ENCODE peak calls at places on chromosomes 5 and 9, in nine cellular contexts. T is psoas muscle; R is pancreas; I is effector memory CD4-positive, alpha-beta T cell; M is lung; A is esophagus squamous epithelium; S is CD8-positive, alpha-beta T cell; C is vagina; Q is spleen. B is an unnamed sample. For H3K36me3 and H3K4me1, the result is how much of the 10 kb centered on the place peaks cover.

GRCh38 chr5:96750110-96750822 is 57.5 kb downstream of the ERAP1 start:
- DNase-seq in T (no peak), R (no peak), I (no peak), M (no peak), A (no peak), S (no peak), C (no peak), Q (no peak), B (no peak)

GRCh38 chr9:3783156-3783555 is 257.4 kb upstream of the RFX3 start:
- DNase-seq in T (no peak), R (no peak), I (no peak), M (no peak), A (no peak), S (no peak), C (no peak), Q (no peak), B (no peak)

GRCh38 chr5:432928-433791 is 9.8 kb upstream of the EXOC3 start:
- DNase-seq in T (no peak), R (no peak), I (no peak), M (peak), A (no peak), S (no peak), C (no peak), Q (no peak), B (peak)

GRCh38 chr9:32430720-32431119 is 46.3 kb downstream of the ACO1 start:
- DNase-seq in T (no peak), R (no peak), I (no peak), M (no peak), A (no peak), S (no peak), C (no peak), Q (no peak), B (no peak)

GRCh38 chr5:18305288-18305899 is 671.1 kb downstream of the TAF11L14 start:
- DNase-seq in T (no peak), R (no peak), I (no peak), M (no peak), A (no peak), S (no peak), C (no peak), Q (no peak), B (no peak)

GRCh38 chr5:10856646-10857332 is 95.8 kb upstream of the DAP start:
- DNase-seq in T (peak), R (peak), I (no peak), M (no peak), A (no peak), S (no peak), C (no peak), Q (peak), B (no peak)

GRCh38 chr5:174145091-174145490 is 99.6 kb downstream of the NSG2 start:
- DNase-seq in T (no peak), R (no peak), I (no peak), M (no peak), A (no peak), S (no peak), C (peak), Q (no peak), B (no peak)

GRCh38 chr9:93649610-93650261 is 73.4 kb downstream of the PHF2 start:
- DNase-seq in T (no peak), R (peak), I (no peak), M (no peak), A (no peak), S (no peak), C (no peak), Q (no peak), B (no peak)

GRCh38 chr9:128169925-128170324 is 9.9 kb downstream of the BBLN start:
- DNase-seq in T (no peak), R (no peak), I (no peak), M (no peak), A (no peak), S (no peak), C (no peak), Q (no peak), B (no peak)

GRCh38 chr5:113172231-113172826 is 195.7 kb downstream of the DCP2 start:
- DNase-seq in T (no peak), R (no peak), I (no peak), M (no peak), A (no peak), S (no peak), C (no peak), Q (no peak), B (no peak)

GRCh38 chr5:113169720-113170119 is 193.1 kb downstream of the DCP2 start:
- DNase-seq in T (no peak), R (no peak), I (no peak), M (no peak), A (no peak), S (no peak), C (no peak), Q (no peak), B (no peak)

GRCh38 chr5:113167985-113168384 is 191.4 kb downstream of the DCP2 start:
- DNase-seq in T (no peak), R (no peak), I (no peak), M (no peak), A (no peak), S (no peak), C (no peak), Q (no peak), B (no peak)

GRCh38 chr5:113171520-113171919 is 194.9 kb downstream of the DCP2 start:
- DNase-seq in T (no peak), R (no peak), I (no peak), M (no peak), A (no peak), S (no peak), C (no peak), Q (no peak), B (no peak)

DNA sequence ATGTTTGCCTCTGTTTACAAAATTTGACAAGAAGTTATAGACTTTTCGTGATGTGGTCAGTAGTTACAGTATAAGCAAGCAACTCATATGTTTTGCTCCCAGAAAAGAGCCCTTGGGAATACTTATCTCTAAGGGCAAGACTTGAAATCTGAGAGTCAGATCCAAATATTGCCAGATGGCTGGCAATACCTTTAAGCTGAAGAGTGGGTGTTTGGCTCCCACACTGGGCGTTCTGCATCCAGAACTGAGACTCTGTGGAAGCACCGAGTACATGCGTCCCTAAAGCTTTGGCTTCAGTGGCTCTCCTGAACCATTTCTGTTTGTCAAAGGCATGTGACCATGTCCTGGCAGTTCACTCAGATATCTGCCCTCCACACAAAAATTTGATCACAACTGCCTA is 194.1 kb downstream of the DCP2 start:
- DNase-seq in T (no peak), R (no peak), I (no peak), M (no peak), A (no peak), S (no peak), C (no peak), Q (no peak), B (no peak)
- H3K36me3 ChIP-seq in T (under half), R (under half), I (under half), M (under half), A (under half), S (under half), C (under half), Q (under half), B (under half)

GRCh38 chr5:36878421-36879088 is 2.0 kb downstream of the NIPBL start:
- DNase-seq in T (no peak), R (no peak), I (no peak), M (no peak), A (no peak), S (no peak), C (no peak), Q (peak), B (peak)
- H3K4me1 ChIP-seq in T (half or more), R (half or more), I (under half), M (under half), A (half or more), S (half or more), C (half or more), Q (half or more), B (half or more)

GRCh38 chr5:127529904-127530682 is 12.7 kb downstream of the PRRC1 start:
- DNase-seq in T (no peak), R (no peak), I (no peak), M (no peak), A (no peak), S (no peak), C (no peak), Q (no peak), B (no peak)
- H3K36me3 ChIP-seq in T (half or more), R (half or more), I (half or more), M (under half), A (under half), S (under half), C (half or more), Q (half or more), B (under half)

GRCh38 chr9:88818495-88819201 is 172.6 kb upstream of the S1PR3 start:
- DNase-seq in T (no peak), R (no peak), I (no peak), M (no peak), A (no peak), S (no peak), C (no peak), Q (no peak), B (no peak)

GRCh38 chr9:88817628-88818027 is 173.6 kb upstream of the S1PR3 start:
- DNase-seq in T (no peak), R (no peak), I (no peak), M (no peak), A (no peak), S (no peak), C (no peak), Q (no peak), B (no peak)

GRCh38 chr9:88816141-88816540 is 175.1 kb upstream of the S1PR3 start:
- DNase-seq in T (no peak), R (no peak), I (no peak), M (no peak), A (no peak), S (no peak), C (peak), Q (no peak), B (no peak)

GRCh38 chr9:88814521-88815101 is 176.7 kb upstream of the S1PR3 start:
- DNase-seq in T (peak), R (no peak), I (no peak), M (no peak), A (no peak), S (no peak), C (no peak), Q (no peak), B (no peak)

GRCh38 chr9:88816591-88816990 is 174.7 kb upstream of the S1PR3 start:
- DNase-seq in T (no peak), R (no peak), I (no peak), M (no peak), A (no peak), S (no peak), C (peak), Q (no peak), B (no peak)
- H3K4me1 ChIP-seq in T (under half), R (under half), I (under half), M (under half), A (under half), S (under half), C (under half), Q (under half), B (under half)

GRCh38 chr5:43553381-43553780 is 3.5 kb downstream of the PAIP1 start:
- DNase-seq in T (no peak), R (no peak), I (no peak), M (no peak), A (no peak), S (no peak), C (no peak), Q (no peak), B (no peak)
- H3K36me3 ChIP-seq in T (half or more), R (under half), I (under half), M (under half), A (under half), S (under half), C (under half), Q (half or more), B (under half)

DNA sequence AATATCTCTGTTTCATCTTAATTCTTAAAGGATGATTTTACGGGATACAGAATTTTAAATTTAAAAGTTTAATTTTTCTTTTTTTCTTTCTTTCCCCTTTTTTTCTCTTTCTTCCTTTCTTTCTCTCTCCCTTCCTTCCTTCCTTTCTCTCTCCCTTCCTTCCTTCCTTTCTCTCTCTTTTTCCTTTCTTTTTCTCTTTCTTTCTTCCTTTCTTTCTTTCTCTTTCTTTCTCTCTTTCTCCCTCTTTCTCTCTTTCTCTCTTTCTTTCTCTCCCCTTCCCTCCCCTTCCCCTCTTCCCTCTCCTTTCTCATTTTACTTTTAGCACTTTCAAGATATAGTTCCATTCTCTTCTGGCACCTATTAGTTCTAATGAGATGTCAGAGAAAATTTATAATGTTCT is 61.4 kb upstream of the ADRB2 start:
- DNase-seq in T (no peak), R (no peak), I (no peak), M (no peak), A (no peak), S (no peak), C (no peak), Q (no peak), B (no peak)
- H3K4me1 ChIP-seq in T (under half), R (under half), I (under half), M (under half), A (under half), S (under half), C (under half), Q (under half), B (under half)

GRCh38 chr5:170631471-170632195 is 127.8 kb downstream of the KCNIP1 start:
- DNase-seq in T (no peak), R (no peak), I (no peak), M (no peak), A (no peak), S (no peak), C (no peak), Q (peak), B (peak)

GRCh38 chr5:170634236-170634990 is 130.6 kb downstream of the KCNIP1 start:
- DNase-seq in T (no peak), R (no peak), I (no peak), M (no peak), A (no peak), S (no peak), C (no peak), Q (peak), B (peak)

GRCh38 chr5:170632266-170632984 is 128.6 kb downstream of the KCNIP1 start:
- DNase-seq in T (no peak), R (no peak), I (no peak), M (no peak), A (no peak), S (no peak), C (no peak), Q (peak), B (peak)

GRCh38 chr5:170632985-170633234 is 129.1 kb downstream of the KCNIP1 start:
- DNase-seq in T (peak), R (peak), I (peak), M (peak), A (no peak), S (peak), C (no peak), Q (peak), B (peak)

GRCh38 chr5:170633235-170634041 is 129.6 kb downstream of the KCNIP1 start:
- DNase-seq in T (peak), R (no peak), I (no peak), M (peak), A (no peak), S (no peak), C (no peak), Q (peak), B (peak)
- H3K36me3 ChIP-seq in T (under half), R (under half), I (under half), M (under half), A (under half), S (under half), C (under half), Q (under half), B (under half)

DNA sequence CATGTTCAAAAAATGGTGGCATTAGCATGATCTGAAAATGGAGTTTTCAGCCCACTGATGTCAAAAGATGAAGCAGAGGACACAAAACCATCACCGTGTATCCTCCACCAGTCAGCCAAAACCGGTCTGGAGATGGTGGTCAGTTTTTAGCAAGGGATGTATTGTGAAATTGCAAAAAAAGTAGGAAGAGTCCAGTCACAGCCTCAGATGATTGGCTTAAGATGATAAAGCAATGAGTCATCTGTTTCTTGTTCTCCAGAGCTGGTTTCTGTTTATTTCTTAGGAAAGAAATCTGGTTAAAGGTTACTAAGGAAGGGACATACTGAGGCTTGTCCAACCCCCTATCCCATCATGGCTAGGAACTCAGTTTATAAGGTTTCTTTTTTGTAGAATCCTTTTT is 47.8 kb downstream of the DEPDC1B start:
- DNase-seq in T (no peak), R (no peak), I (no peak), M (no peak), A (no peak), S (no peak), C (no peak), Q (no peak), B (no peak)
- H3K4me1 ChIP-seq in T (under half), R (under half), I (under half), M (under half), A (under half), S (under half), C (under half), Q (under half), B (under half)

GRCh38 chr5:177093803-177094202 is 7.1 kb downstream of the FGFR4 start:
- DNase-seq in T (no peak), R (no peak), I (no peak), M (no peak), A (no peak), S (no peak), C (no peak), Q (no peak), B (no peak)
- H3K36me3 ChIP-seq in T (under half), R (under half), I (under half), M (under half), A (under half), S (under half), C (under half), Q (under half), B (under half)

B was measured in sigmoid colon.